ENCODE peak calls at places on chromosomes 5 and 9, in five cellular contexts. V is astrocyte of the cerebellum; B is Ammon's horn; H is stimulated activated CD4-positive, alpha-beta T cell treated with anti-CD3 and anti-CD28 coated beads, Interleukin-2, amount 100 ng/mL, for 48 hours; M is DND-41. T is an unnamed sample.

GRCh38 chr9:112864413-112864812 is 26.3 kb downstream of the SLC46A2 start:
- DNase-seq in M (no peak), B (no peak), V (no peak), H (no peak), T (no peak)

GRCh38 chr9:1256178-1256577 is 206.0 kb downstream of the DMRT2 start:
- DNase-seq in B (no peak), M (no peak), V (no peak), H (no peak), T (no peak)

GRCh38 chr5:59487838-59488729 is 405.4 kb downstream of the PDE4D start:
- DNase-seq in B (no peak), H (no peak), M (no peak), V (no peak), T (no peak)

GRCh38 chr9:35813434-35814105 is 1.3 kb downstream of the HINT2 start:
- DNase-seq in V (no peak), H (no peak), B (no peak), M (no peak), T (no peak)

GRCh38 chr9:26983340-26983739 is 22.1 kb downstream of the LRRC19 start:
- DNase-seq in H (no peak), B (no peak), M (no peak), V (no peak), T (no peak)

GRCh38 chr9:111233963-111234362 is 96.1 kb downstream of the OR2K2 start:
- DNase-seq in H (no peak), B (no peak), V (no peak), M (no peak), T (no peak)

GRCh38 chr9:76593011-76593347 is 134.0 kb downstream of the GCNT1 start:
- DNase-seq in M (no peak), B (no peak), V (no peak), H (no peak), T (no peak)

GRCh38 chr5:154895606-154896561 is 37.5 kb downstream of the CNOT8 start:
- DNase-seq in H (no peak), M (no peak), V (no peak), B (no peak), T (no peak)

GRCh38 chr9:33125871-33126822 is 41.0 kb downstream of the B4GALT1 start:
- DNase-seq in V (no peak), H (no peak), M (no peak), B (no peak), T (no peak)

GRCh38 chr9:133990366-133991210 is 1.5 kb downstream of the VAV2 start:
- DNase-seq in V (no peak), H (no peak), M (no peak), B (no peak), T (no peak)

GRCh38 chr5:10124287-10124686 is 125.4 kb downstream of the ATPSCKMT start:
- DNase-seq in B (peak), M (no peak), H (no peak), V (no peak), T (no peak)

GRCh38 chr9:28934111-28934510 is 1360.8 kb upstream of the C9orf72 start:
- DNase-seq in M (no peak), H (no peak), V (no peak), B (no peak), T (no peak)

GRCh38 chr9:113682297-113682771 is 193.8 kb upstream of the ZNF618 start:
- DNase-seq in V (peak), B (peak), H (peak), M (peak), T (peak)

GRCh38 chr9:114309096-114309495 is 13.8 kb upstream of the ORM1 start:
- DNase-seq in H (no peak), V (no peak), B (no peak), M (no peak), T (no peak)

GRCh38 chr9:88781500-88782391 is 209.5 kb upstream of the S1PR3 start:
- DNase-seq in H (no peak), V (peak), M (no peak), B (peak), T (no peak)

GRCh38 chr5:160167623-160168165 is 48.4 kb upstream of the PWWP2A start:
- DNase-seq in H (no peak), B (no peak), M (no peak), V (no peak), T (no peak)

GRCh38 chr5:92991681-92992472 is 589.1 kb downstream of the NR2F1-AS1 start:
- DNase-seq in M (no peak), V (peak), H (no peak), B (no peak), T (no peak)

GRCh38 chr5:161230222-161230621 is 316.3 kb downstream of the GABRB2 start:
- DNase-seq in V (no peak), B (no peak), M (peak), H (no peak), T (peak)

GRCh38 chr9:82108474-82108873 is 119.9 kb downstream of the SPATA31D1 start:
- DNase-seq in V (no peak), H (no peak), B (no peak), M (no peak), T (no peak)

GRCh38 chr5:121949885-121950284 is 11.9 kb upstream of the SRFBP1 start:
- DNase-seq in H (no peak), B (peak), M (peak), V (peak), T (peak)

GRCh38 chr5:133995341-133995740 is 9.4 kb downstream of the VDAC1 start:
- DNase-seq in B (no peak), M (no peak), V (no peak), H (no peak), T (no peak)

GRCh38 chr9:99169982-99170761 is 51.6 kb downstream of the ALG2 start:
- DNase-seq in H (no peak), B (no peak), M (no peak), V (no peak), T (no peak)

GRCh38 chr9:15373201-15373530 is 49.5 kb upstream of the SNAPC3 start:
- DNase-seq in M (no peak), H (no peak), V (peak), B (no peak), T (no peak)

GRCh38 chr9:97237951-97238851 is 69.3 kb upstream of the CCDC180 start:
- DNase-seq in H (peak), M (peak), B (peak), V (peak), T (peak)

GRCh38 chr9:131630206-131630831 is 85.0 kb downstream of the PRRT1B start:
- DNase-seq in H (no peak), B (peak), V (no peak), M (no peak), T (no peak)

GRCh38 chr5:10354048-10354872 is 765 bp downstream of the MARCHF6 start:
- DNase-seq in M (peak), H (peak), B (peak), V (no peak), T (peak)

GRCh38 chr5:38706376-38706775 is 139.4 kb upstream of the OSMR start:
- DNase-seq in B (no peak), M (no peak), H (no peak), V (no peak), T (no peak)

GRCh38 chr5:124252094-124252750 is 494.2 kb downstream of the ZNF608 start:
- DNase-seq in V (no peak), H (no peak), M (no peak), B (no peak), T (no peak)

GRCh38 chr5:157306690-157307089 is 40.8 kb downstream of the CYFIP2 start:
- DNase-seq in M (no peak), B (no peak), H (no peak), V (no peak), T (no peak)

GRCh38 chr9:5708414-5708813 is 79.5 kb downstream of the RIC1 start:
- DNase-seq in M (no peak), V (no peak), B (no peak), H (no peak), T (no peak)

GRCh38 chr9:95383198-95383673 is 65.7 kb upstream of the FANCC start:
- DNase-seq in M (no peak), H (no peak), V (peak), B (no peak), T (no peak)

GRCh38 chr5:27702339-27702820 is 664.0 kb upstream of the CDH9 start:
- DNase-seq in H (no peak), V (peak), M (no peak), B (no peak), T (no peak)

GRCh38 chr5:68266457-68266856 is 50.9 kb downstream of the PIK3R1 start:
- DNase-seq in B (no peak), V (no peak), H (no peak), M (no peak), T (no peak)

GRCh38 chr9:33223696-33224095 is 16.3 kb upstream of the SPINK4 start:
- DNase-seq in H (no peak), M (no peak), B (no peak), V (no peak), T (no peak)